ENCODE peak calls at places on chromosomes 1 and 21, in five cellular contexts. One of them, this sample, is unnamed.

GRCh38 chr1:222257024-222257423 is 290.9 kb downstream of the HHIPL2 start:
- DNase-seq in GM03348: no peak
- DNase-seq in activated CD8-positive, alpha-beta memory T cell treated with anti-CD3 and anti-CD28 coated beads for 1 hour: no peak
- DNase-seq in Peyer's patch: no peak
- DNase-seq in stomach: no peak
- DNase-seq in this sample: no peak

GRCh38 chr1:234866007-234866866 is 256.3 kb upstream of the IRF2BP2 start:
- DNase-seq in GM03348: peak
- DNase-seq in stomach: peak
- DNase-seq in activated CD8-positive, alpha-beta memory T cell treated with anti-CD3 and anti-CD28 coated beads for 1 hour: no peak
- DNase-seq in Peyer's patch: no peak
- DNase-seq in this sample: peak

GRCh38 chr1:14810631-14811325 is 212.3 kb downstream of the KAZN start:
- DNase-seq in activated CD8-positive, alpha-beta memory T cell treated with anti-CD3 and anti-CD28 coated beads for 1 hour: no peak
- DNase-seq in Peyer's patch: no peak
- DNase-seq in GM03348: peak
- DNase-seq in stomach: no peak
- DNase-seq in this sample: no peak

GRCh38 chr1:20616468-20617156 is 16.6 kb upstream of the PINK1 start:
- DNase-seq in stomach: no peak
- DNase-seq in GM03348: peak
- DNase-seq in activated CD8-positive, alpha-beta memory T cell treated with anti-CD3 and anti-CD28 coated beads for 1 hour: no peak
- DNase-seq in Peyer's patch: no peak
- DNase-seq in this sample: no peak

GRCh38 chr1:98674075-98674781 is 12.7 kb downstream of the SNX7 start:
- DNase-seq in activated CD8-positive, alpha-beta memory T cell treated with anti-CD3 and anti-CD28 coated beads for 1 hour: no peak
- DNase-seq in stomach: no peak
- DNase-seq in Peyer's patch: no peak
- DNase-seq in GM03348: peak
- DNase-seq in this sample: no peak

GRCh38 chr1:2526824-2527552 is 592 bp upstream of the PANK4 start:
- DNase-seq in activated CD8-positive, alpha-beta memory T cell treated with anti-CD3 and anti-CD28 coated beads for 1 hour: no peak
- DNase-seq in GM03348: peak
- DNase-seq in stomach: no peak
- DNase-seq in Peyer's patch: no peak
- DNase-seq in this sample: peak

GRCh38 chr1:181033128-181033798 is 520 bp upstream of the MR1 start:
- DNase-seq in stomach: no peak
- DNase-seq in activated CD8-positive, alpha-beta memory T cell treated with anti-CD3 and anti-CD28 coated beads for 1 hour: no peak
- DNase-seq in Peyer's patch: no peak
- DNase-seq in GM03348: no peak
- DNase-seq in this sample: peak

GRCh38 chr1:94236630-94237290 is 624 bp downstream of the ARHGAP29 start:
- DNase-seq in stomach: peak
- DNase-seq in activated CD8-positive, alpha-beta memory T cell treated with anti-CD3 and anti-CD28 coated beads for 1 hour: no peak
- DNase-seq in GM03348: peak
- DNase-seq in Peyer's patch: no peak
- DNase-seq in this sample: peak

GRCh38 chr1:243335297-243335696 is 79.5 kb downstream of the SDCCAG8 start:
- DNase-seq in GM03348: no peak
- DNase-seq in activated CD8-positive, alpha-beta memory T cell treated with anti-CD3 and anti-CD28 coated beads for 1 hour: no peak
- DNase-seq in Peyer's patch: no peak
- DNase-seq in stomach: no peak
- DNase-seq in this sample: no peak

GRCh38 chr1:52633291-52633754 is 355 bp downstream of the SHISAL2A start:
- DNase-seq in activated CD8-positive, alpha-beta memory T cell treated with anti-CD3 and anti-CD28 coated beads for 1 hour: no peak
- DNase-seq in stomach: no peak
- DNase-seq in Peyer's patch: peak
- DNase-seq in GM03348: no peak
- DNase-seq in this sample: no peak

GRCh38 chr1:206736878-206737728 is 33.5 kb upstream of the IL19 start:
- DNase-seq in activated CD8-positive, alpha-beta memory T cell treated with anti-CD3 and anti-CD28 coated beads for 1 hour: peak
- DNase-seq in GM03348: no peak
- DNase-seq in Peyer's patch: peak
- DNase-seq in stomach: no peak
- DNase-seq in this sample: no peak

GRCh38 chr1:172466795-172467407 is 23.0 kb upstream of the PIGC start:
- DNase-seq in stomach: no peak
- DNase-seq in Peyer's patch: no peak
- DNase-seq in activated CD8-positive, alpha-beta memory T cell treated with anti-CD3 and anti-CD28 coated beads for 1 hour: no peak
- DNase-seq in GM03348: no peak
- DNase-seq in this sample: no peak

GRCh38 chr1:8516793-8517556 is 199.1 kb downstream of the SLC45A1 start:
- DNase-seq in GM03348: peak
- DNase-seq in activated CD8-positive, alpha-beta memory T cell treated with anti-CD3 and anti-CD28 coated beads for 1 hour: no peak
- DNase-seq in stomach: no peak
- DNase-seq in Peyer's patch: no peak
- DNase-seq in this sample: no peak

GRCh38 chr21:33643658-33644311 is 1.5 kb downstream of the ITSN1 start:
- DNase-seq in activated CD8-positive, alpha-beta memory T cell treated with anti-CD3 and anti-CD28 coated beads for 1 hour: no peak
- DNase-seq in stomach: no peak
- DNase-seq in GM03348: peak
- DNase-seq in Peyer's patch: no peak
- DNase-seq in this sample: no peak

GRCh38 chr1:202858306-202858705 is 30.6 kb downstream of the RABIF start:
- DNase-seq in GM03348: peak
- DNase-seq in activated CD8-positive, alpha-beta memory T cell treated with anti-CD3 and anti-CD28 coated beads for 1 hour: no peak
- DNase-seq in Peyer's patch: no peak
- DNase-seq in stomach: peak
- DNase-seq in this sample: no peak

GRCh38 chr1:43979528-43980254 is 681 bp downstream of the B4GALT2 start:
- DNase-seq in activated CD8-positive, alpha-beta memory T cell treated with anti-CD3 and anti-CD28 coated beads for 1 hour: no peak
- DNase-seq in stomach: peak
- DNase-seq in GM03348: peak
- DNase-seq in Peyer's patch: no peak
- DNase-seq in this sample: no peak

GRCh38 chr21:45655071-45655470 is 11.5 kb downstream of the PCBP3 start:
- DNase-seq in stomach: no peak
- DNase-seq in GM03348: no peak
- DNase-seq in activated CD8-positive, alpha-beta memory T cell treated with anti-CD3 and anti-CD28 coated beads for 1 hour: no peak
- DNase-seq in Peyer's patch: no peak
- DNase-seq in this sample: no peak

GRCh38 chr1:198655464-198656121 is 16.8 kb downstream of the PTPRC start:
- DNase-seq in GM03348: no peak
- DNase-seq in activated CD8-positive, alpha-beta memory T cell treated with anti-CD3 and anti-CD28 coated beads for 1 hour: no peak
- DNase-seq in stomach: no peak
- DNase-seq in Peyer's patch: no peak
- DNase-seq in this sample: no peak

GRCh38 chr1:246790833-246791232 is 66.6 kb downstream of the SCCPDH start:
- DNase-seq in GM03348: no peak
- DNase-seq in stomach: no peak
- DNase-seq in activated CD8-positive, alpha-beta memory T cell treated with anti-CD3 and anti-CD28 coated beads for 1 hour: no peak
- DNase-seq in Peyer's patch: no peak
- DNase-seq in this sample: no peak

GRCh38 chr1:161305872-161306519 is 3.8 kb downstream of the MPZ start:
- DNase-seq in GM03348: peak
- DNase-seq in activated CD8-positive, alpha-beta memory T cell treated with anti-CD3 and anti-CD28 coated beads for 1 hour: peak
- DNase-seq in Peyer's patch: peak
- DNase-seq in stomach: peak
- DNase-seq in this sample: peak

GRCh38 chr1:164886101-164886500 is 327.1 kb downstream of the PBX1 start:
- DNase-seq in stomach: no peak
- DNase-seq in activated CD8-positive, alpha-beta memory T cell treated with anti-CD3 and anti-CD28 coated beads for 1 hour: no peak
- DNase-seq in Peyer's patch: no peak
- DNase-seq in GM03348: no peak
- DNase-seq in this sample: peak